ENCODE peak calls at places on chromosome 14, in eight cellular contexts. P, M, N, R, S, V, Y and Q are unnamed samples.

GRCh38 chr14:92740440-92740839 is 8.0 kb downstream of the LGMN start:
- DNase-seq in P (no peak), M (no peak), N (no peak), R (no peak), S (no peak), V (no peak), Y (no peak), Q (no peak)

GRCh38 chr14:97315790-97316189 is 518.6 kb downstream of the VRK1 start:
- DNase-seq in P (no peak), M (no peak), N (no peak), R (no peak), S (no peak), V (no peak), Y (no peak), Q (no peak)

GRCh38 chr14:90750701-90751100 is 65.5 kb downstream of the TTC7B start:
- DNase-seq in P (no peak), M (no peak), N (no peak), R (no peak), S (no peak), V (no peak), Y (no peak), Q (no peak)

GRCh38 chr14:58276208-58276607 is 22.1 kb upstream of the ARID4A start:
- DNase-seq in P (no peak), M (no peak), N (no peak), R (no peak), S (no peak), V (no peak), Y (no peak), Q (no peak)

GRCh38 chr14:53035796-53036195 is 84.9 kb upstream of the FERMT2 start:
- DNase-seq in P (no peak), M (peak; percentile 44), N (peak; percentile 34), R (no peak), S (no peak), V (no peak), Y (no peak), Q (no peak)

GRCh38 chr14:93381644-93382043 is 34.7 kb downstream of the COX8C start:
- DNase-seq in P (no peak), M (no peak), N (no peak), R (no peak), S (no peak), V (no peak), Y (no peak), Q (no peak)

GRCh38 chr14:95686935-95687334 is 709 bp downstream of the TCL1B start:
- DNase-seq in P (no peak), M (no peak), N (no peak), R (peak; percentile 55), S (no peak), V (no peak), Y (no peak), Q (no peak)

GRCh38 chr14:92549853-92550244 is 36.3 kb downstream of the RIN3 start:
- DNase-seq in P (peak; percentile 63), M (peak; percentile 16), N (peak; percentile 50), R (no peak), S (no peak), V (no peak), Y (no peak), Q (no peak)

GRCh38 chr14:76056128-76056527 is 70.6 kb downstream of the IFT43 start:
- DNase-seq in P (no peak), M (peak; percentile 4), N (peak; percentile 3), R (peak; percentile 8), S (no peak), V (no peak), Y (no peak), Q (no peak)

GRCh38 chr14:38880643-38881567 is 222.1 kb downstream of the SEC23A start:
- DNase-seq in P (no peak), M (no peak), N (no peak), R (no peak), S (no peak), V (no peak), Y (no peak), Q (no peak)

GRCh38 chr14:105842105-105842504 is 315.7 kb downstream of the TMEM121 start:
- DNase-seq in P (no peak), M (no peak), N (no peak), R (peak; percentile 11), S (no peak), V (no peak), Y (no peak), Q (no peak)

GRCh38 chr14:101037021-101037817 is 133.7 kb upstream of the RTL1 start:
- DNase-seq in P (no peak), M (no peak), N (no peak), R (no peak), S (no peak), V (peak; percentile 45), Y (no peak), Q (no peak)

GRCh38 chr14:69326611-69327010 is 66.7 kb downstream of the GALNT16 start:
- DNase-seq in P (no peak), M (no peak), N (no peak), R (no peak), S (peak; percentile 1), V (no peak), Y (no peak), Q (no peak)

GRCh38 chr14:95504135-95505029 is 12.1 kb downstream of the SYNE3 start:
- DNase-seq in P (no peak), M (peak; percentile 88), N (peak; percentile 74), R (no peak), S (no peak), V (no peak), Y (no peak), Q (no peak)

GRCh38 chr14:78933948-78934524 is 763.9 kb downstream of the NRXN3 start:
- DNase-seq in P (no peak), M (peak; percentile 49), N (peak; percentile 28), R (peak; percentile 11), S (no peak), V (no peak), Y (peak; percentile 35), Q (no peak)

GRCh38 chr14:91595736-91596135 is 85.6 kb upstream of the PPP4R3A start:
- DNase-seq in P (no peak), M (no peak), N (no peak), R (no peak), S (no peak), V (no peak), Y (no peak), Q (no peak)

GRCh38 chr14:65096323-65097089 is 5.8 kb downstream of the MAX start:
- DNase-seq in P (peak; percentile 31), M (no peak), N (peak; percentile 64), R (no peak), S (no peak), V (no peak), Y (no peak), Q (no peak)

GRCh38 chr14:22086149-22086548 is 412.5 kb upstream of the OR4E1 start:
- DNase-seq in P (no peak), M (no peak), N (no peak), R (no peak), S (no peak), V (no peak), Y (no peak), Q (no peak)

GRCh38 chr14:72519543-72519942 is 374.4 kb downstream of the DPF3 start:
- DNase-seq in P (no peak), M (no peak), N (no peak), R (no peak), S (no peak), V (no peak), Y (no peak), Q (no peak)

GRCh38 chr14:102390064-102390463 is 27.3 kb downstream of the TECPR2 start:
- DNase-seq in P (no peak), M (peak; percentile 36), N (peak; percentile 42), R (no peak), S (no peak), V (no peak), Y (no peak), Q (no peak)

GRCh38 chr14:102394717-102395378 is 32.1 kb downstream of the TECPR2 start:
- DNase-seq in P (no peak), M (no peak), N (no peak), R (no peak), S (no peak), V (no peak), Y (no peak), Q (no peak)

GRCh38 chr14:102392506-102392905 is 29.8 kb downstream of the TECPR2 start:
- DNase-seq in P (no peak), M (peak; percentile 40), N (peak; percentile 6), R (no peak), S (no peak), V (no peak), Y (no peak), Q (no peak)

GRCh38 chr14:102389261-102389660 is 26.5 kb downstream of the TECPR2 start:
- DNase-seq in P (no peak), M (no peak), N (no peak), R (no peak), S (no peak), V (no peak), Y (no peak), Q (no peak)

GRCh38 chr14:102390486-102390885 is 27.7 kb downstream of the TECPR2 start:
- DNase-seq in P (no peak), M (peak; percentile 57), N (peak; percentile 67), R (no peak), S (no peak), V (no peak), Y (no peak), Q (no peak)
- TF ChIP-seq CTCF in P (no peak), M (no peak), N (no peak), R (no peak), S (no peak), V (no peak), Y (no peak), Q (no peak)

DNA sequence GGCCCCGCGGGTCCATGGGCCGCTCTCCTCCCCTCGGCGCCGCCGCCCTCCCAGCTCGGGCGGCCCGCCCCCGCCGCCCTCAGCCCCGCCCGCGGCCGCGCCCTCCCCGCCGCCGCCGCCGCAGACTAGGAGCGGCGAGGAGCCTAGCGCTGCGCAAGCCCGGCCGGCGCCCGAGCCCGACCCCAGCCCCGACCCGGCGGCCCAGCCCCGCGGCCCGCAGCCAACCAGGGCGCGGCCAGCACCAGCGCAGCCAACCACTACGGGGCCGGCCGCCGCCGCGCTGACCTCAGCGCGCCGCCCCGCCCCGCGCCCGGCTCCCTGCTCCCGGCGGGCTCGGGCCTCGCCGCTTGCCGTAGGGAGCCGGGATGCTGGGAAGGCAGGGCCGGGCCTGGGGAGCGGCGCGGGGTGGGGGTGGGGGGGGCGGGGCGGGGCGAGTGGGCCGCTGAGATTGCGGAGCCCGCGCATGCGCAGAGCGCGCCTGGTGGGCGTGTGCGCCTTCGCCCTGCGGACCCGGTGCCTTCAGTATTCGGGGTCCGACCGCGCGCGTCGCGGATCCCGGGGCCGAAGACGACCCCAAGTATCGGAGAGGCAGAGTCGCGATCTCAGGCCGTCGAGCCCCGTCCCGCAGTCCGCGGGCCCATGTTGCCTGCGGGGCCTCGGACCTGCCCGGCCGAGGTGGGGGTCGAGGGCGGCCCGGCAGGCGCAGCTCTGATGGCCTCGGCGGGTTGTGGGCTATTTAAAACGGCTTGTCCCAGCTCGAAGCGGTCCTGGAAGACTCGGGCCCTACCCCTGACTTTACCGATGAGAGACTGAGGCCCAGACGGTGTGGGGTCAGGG is at the start of gene CDC42BPB:
- DNase-seq in P (peak; percentile 91), M (peak; percentile 90), N (peak; percentile 90), R (no peak), S (peak; percentile 91), V (peak; percentile 95), Y (peak; percentile 98), Q (peak; percentile 82)
- H3K27ac ChIP-seq in P (peak within 1 kb of the TSS; percentile 98), M (peak within 1 kb of the TSS; percentile 97), N (peak within 1 kb of the TSS; percentile 77), R (no peak within 1 kb of the TSS), S (peak within 1 kb of the TSS; percentile 98), V (peak within 1 kb of the TSS; percentile 88), Y (peak within 1 kb of the TSS; percentile 23), Q (peak within 1 kb of the TSS; percentile 48)

GRCh38 chr14:99579077-99579836 is 24.8 kb downstream of the CCDC85C start:
- DNase-seq in P (no peak), M (no peak), N (no peak), R (no peak), S (peak; percentile 86), V (peak; percentile 91), Y (no peak), Q (peak; percentile 75)
- H3K4me3 ChIP-seq in P (no peak overlapping the region), M (no peak overlapping the region), N (no peak overlapping the region), R (no peak overlapping the region), S (peak overlapping the region; percentile 7), V (no peak overlapping the region), Y (no peak overlapping the region), Q (peak overlapping the region; percentile 29)

GRCh38 chr14:50003213-50004021 is 110.5 kb downstream of the ARF6 start:
- DNase-seq in P (peak; percentile 85), M (peak; percentile 35), N (peak; percentile 66), R (peak; percentile 89), S (peak; percentile 95), V (peak; percentile 94), Y (peak; percentile 47), Q (peak; percentile 80)
- TF ChIP-seq CTCF in P (no peak), M (peak; percentile 8), N (peak; percentile 11), R (peak; percentile 38), S (peak; percentile 57), V (peak; percentile 36), Y (peak; percentile 8), Q (no peak)